ENCODE peak calls at places on chromosome 1, in nine cellular contexts. One of them, this sample, is unnamed.

GRCh38 chr1:162070825-162071224 is 1.3 kb downstream of the NOS1AP start:
- DNase-seq in stimulated activated naive CD8-positive, alpha-beta T cell treated with anti-CD3 and anti-CD28 coated beads, Interleukin-15, amount 100 ng/mL, for 72 hours: no peak
- DNase-seq in WERI-Rb-1: peak
- DNase-seq in AG09309: no peak
- DNase-seq in T-helper 22 cell: no peak
- DNase-seq in T-helper 9 cell: no peak
- DNase-seq in heart right ventricle: no peak
- DNase-seq in ELR: no peak
- DNase-seq in GDM1: no peak
- DNase-seq in this sample: no peak

GRCh38 chr1:168095476-168095875 is 41.3 kb downstream of the GPR161 start:
- DNase-seq in stimulated activated naive CD8-positive, alpha-beta T cell treated with anti-CD3 and anti-CD28 coated beads, Interleukin-15, amount 100 ng/mL, for 72 hours: no peak
- DNase-seq in ELR: no peak
- DNase-seq in heart right ventricle: no peak
- DNase-seq in T-helper 22 cell: no peak
- DNase-seq in WERI-Rb-1: no peak
- DNase-seq in T-helper 9 cell: no peak
- DNase-seq in AG09309: no peak
- DNase-seq in GDM1: no peak
- DNase-seq in this sample: no peak

GRCh38 chr1:4109626-4109940 is 209.5 kb upstream of the C1orf174 start:
- DNase-seq in ELR: no peak
- DNase-seq in heart right ventricle: no peak
- DNase-seq in WERI-Rb-1: no peak
- DNase-seq in AG09309: no peak
- DNase-seq in GDM1: no peak
- DNase-seq in T-helper 22 cell: no peak
- DNase-seq in stimulated activated naive CD8-positive, alpha-beta T cell treated with anti-CD3 and anti-CD28 coated beads, Interleukin-15, amount 100 ng/mL, for 72 hours: no peak
- DNase-seq in T-helper 9 cell: no peak
- DNase-seq in this sample: no peak

GRCh38 chr1:54355931-54356679 is 50.1 kb downstream of the SSBP3 start:
- DNase-seq in ELR: no peak
- DNase-seq in T-helper 9 cell: no peak
- DNase-seq in WERI-Rb-1: peak
- DNase-seq in GDM1: peak
- DNase-seq in AG09309: no peak
- DNase-seq in stimulated activated naive CD8-positive, alpha-beta T cell treated with anti-CD3 and anti-CD28 coated beads, Interleukin-15, amount 100 ng/mL, for 72 hours: no peak
- DNase-seq in heart right ventricle: no peak
- DNase-seq in T-helper 22 cell: no peak
- DNase-seq in this sample: no peak

GRCh38 chr1:193115629-193116227 is 6.1 kb upstream of the CDC73 start:
- DNase-seq in WERI-Rb-1: no peak
- DNase-seq in stimulated activated naive CD8-positive, alpha-beta T cell treated with anti-CD3 and anti-CD28 coated beads, Interleukin-15, amount 100 ng/mL, for 72 hours: no peak
- DNase-seq in ELR: peak
- DNase-seq in GDM1: no peak
- DNase-seq in T-helper 22 cell: no peak
- DNase-seq in heart right ventricle: no peak
- DNase-seq in AG09309: peak
- DNase-seq in T-helper 9 cell: no peak
- DNase-seq in this sample: no peak

GRCh38 chr1:205003358-205004145 is 39.5 kb upstream of the CNTN2 start:
- DNase-seq in stimulated activated naive CD8-positive, alpha-beta T cell treated with anti-CD3 and anti-CD28 coated beads, Interleukin-15, amount 100 ng/mL, for 72 hours: no peak
- DNase-seq in ELR: no peak
- DNase-seq in AG09309: no peak
- DNase-seq in GDM1: no peak
- DNase-seq in T-helper 22 cell: no peak
- DNase-seq in T-helper 9 cell: no peak
- DNase-seq in WERI-Rb-1: peak
- DNase-seq in heart right ventricle: no peak
- DNase-seq in this sample: no peak

GRCh38 chr1:240417317-240417716 is 194.6 kb downstream of the GREM2 start:
- DNase-seq in ELR: no peak
- DNase-seq in stimulated activated naive CD8-positive, alpha-beta T cell treated with anti-CD3 and anti-CD28 coated beads, Interleukin-15, amount 100 ng/mL, for 72 hours: no peak
- DNase-seq in heart right ventricle: no peak
- DNase-seq in GDM1: no peak
- DNase-seq in T-helper 22 cell: no peak
- DNase-seq in WERI-Rb-1: no peak
- DNase-seq in T-helper 9 cell: no peak
- DNase-seq in AG09309: no peak
- DNase-seq in this sample: no peak

GRCh38 chr1:211698161-211699026 is 23.0 kb upstream of the NEK2 start:
- DNase-seq in WERI-Rb-1: peak
- DNase-seq in T-helper 22 cell: peak
- DNase-seq in GDM1: no peak
- DNase-seq in stimulated activated naive CD8-positive, alpha-beta T cell treated with anti-CD3 and anti-CD28 coated beads, Interleukin-15, amount 100 ng/mL, for 72 hours: peak
- DNase-seq in ELR: peak
- DNase-seq in heart right ventricle: peak
- DNase-seq in AG09309: no peak
- DNase-seq in T-helper 9 cell: peak
- DNase-seq in this sample: peak

GRCh38 chr1:208785629-208786028 is 541.4 kb upstream of the PLXNA2 start:
- DNase-seq in AG09309: no peak
- DNase-seq in ELR: no peak
- DNase-seq in WERI-Rb-1: no peak
- DNase-seq in stimulated activated naive CD8-positive, alpha-beta T cell treated with anti-CD3 and anti-CD28 coated beads, Interleukin-15, amount 100 ng/mL, for 72 hours: no peak
- DNase-seq in GDM1: no peak
- DNase-seq in heart right ventricle: no peak
- DNase-seq in T-helper 9 cell: no peak
- DNase-seq in T-helper 22 cell: no peak
- DNase-seq in this sample: no peak

GRCh38 chr1:79100385-79100784 is 93.9 kb upstream of the ADGRL4 start:
- DNase-seq in ELR: peak
- DNase-seq in T-helper 22 cell: no peak
- DNase-seq in WERI-Rb-1: no peak
- DNase-seq in T-helper 9 cell: no peak
- DNase-seq in AG09309: peak
- DNase-seq in GDM1: no peak
- DNase-seq in heart right ventricle: no peak
- DNase-seq in stimulated activated naive CD8-positive, alpha-beta T cell treated with anti-CD3 and anti-CD28 coated beads, Interleukin-15, amount 100 ng/mL, for 72 hours: no peak
- DNase-seq in this sample: no peak

GRCh38 chr1:169604781-169605560 is 18.7 kb upstream of the F5 start:
- DNase-seq in heart right ventricle: no peak
- DNase-seq in stimulated activated naive CD8-positive, alpha-beta T cell treated with anti-CD3 and anti-CD28 coated beads, Interleukin-15, amount 100 ng/mL, for 72 hours: peak
- DNase-seq in T-helper 22 cell: peak
- DNase-seq in WERI-Rb-1: no peak
- DNase-seq in ELR: no peak
- DNase-seq in AG09309: no peak
- DNase-seq in T-helper 9 cell: peak
- DNase-seq in GDM1: peak
- DNase-seq in this sample: no peak

GRCh38 chr1:221878134-221878533 is 136.2 kb upstream of the DUSP10 start:
- DNase-seq in ELR: peak
- DNase-seq in GDM1: no peak
- DNase-seq in T-helper 9 cell: no peak
- DNase-seq in stimulated activated naive CD8-positive, alpha-beta T cell treated with anti-CD3 and anti-CD28 coated beads, Interleukin-15, amount 100 ng/mL, for 72 hours: no peak
- DNase-seq in heart right ventricle: no peak
- DNase-seq in AG09309: no peak
- DNase-seq in T-helper 22 cell: no peak
- DNase-seq in WERI-Rb-1: no peak
- DNase-seq in this sample: no peak

GRCh38 chr1:115764541-115764940 is 4.0 kb downstream of the CASQ2 start:
- DNase-seq in GDM1: no peak
- DNase-seq in WERI-Rb-1: peak
- DNase-seq in ELR: peak
- DNase-seq in stimulated activated naive CD8-positive, alpha-beta T cell treated with anti-CD3 and anti-CD28 coated beads, Interleukin-15, amount 100 ng/mL, for 72 hours: no peak
- DNase-seq in T-helper 22 cell: no peak
- DNase-seq in T-helper 9 cell: no peak
- DNase-seq in heart right ventricle: peak
- DNase-seq in AG09309: no peak
- DNase-seq in this sample: no peak

GRCh38 chr1:104856091-104856490 is 1106.4 kb downstream of the AMY1C start:
- DNase-seq in stimulated activated naive CD8-positive, alpha-beta T cell treated with anti-CD3 and anti-CD28 coated beads, Interleukin-15, amount 100 ng/mL, for 72 hours: no peak
- DNase-seq in ELR: no peak
- DNase-seq in T-helper 9 cell: no peak
- DNase-seq in GDM1: no peak
- DNase-seq in AG09309: no peak
- DNase-seq in WERI-Rb-1: no peak
- DNase-seq in T-helper 22 cell: no peak
- DNase-seq in heart right ventricle: no peak
- DNase-seq in this sample: no peak

GRCh38 chr1:15526021-15526489 is 593 bp upstream of the DNAJC16 start:
- DNase-seq in stimulated activated naive CD8-positive, alpha-beta T cell treated with anti-CD3 and anti-CD28 coated beads, Interleukin-15, amount 100 ng/mL, for 72 hours: no peak
- DNase-seq in T-helper 9 cell: peak
- DNase-seq in heart right ventricle: no peak
- DNase-seq in AG09309: no peak
- DNase-seq in ELR: no peak
- DNase-seq in WERI-Rb-1: no peak
- DNase-seq in T-helper 22 cell: no peak
- DNase-seq in GDM1: no peak
- DNase-seq in this sample: no peak

GRCh38 chr1:34400690-34401089 is 224.0 kb downstream of the C1orf94 start:
- DNase-seq in T-helper 22 cell: no peak
- DNase-seq in stimulated activated naive CD8-positive, alpha-beta T cell treated with anti-CD3 and anti-CD28 coated beads, Interleukin-15, amount 100 ng/mL, for 72 hours: no peak
- DNase-seq in ELR: no peak
- DNase-seq in AG09309: no peak
- DNase-seq in WERI-Rb-1: no peak
- DNase-seq in GDM1: no peak
- DNase-seq in heart right ventricle: no peak
- DNase-seq in T-helper 9 cell: no peak
- DNase-seq in this sample: no peak

GRCh38 chr1:183699643-183700160 is 46.6 kb upstream of the APOBEC4 start:
- DNase-seq in T-helper 9 cell: no peak
- DNase-seq in stimulated activated naive CD8-positive, alpha-beta T cell treated with anti-CD3 and anti-CD28 coated beads, Interleukin-15, amount 100 ng/mL, for 72 hours: no peak
- DNase-seq in AG09309: no peak
- DNase-seq in T-helper 22 cell: no peak
- DNase-seq in WERI-Rb-1: no peak
- DNase-seq in GDM1: no peak
- DNase-seq in ELR: no peak
- DNase-seq in heart right ventricle: no peak
- DNase-seq in this sample: no peak

This sample was measured in NCI-H510A.